ENCODE peak calls at places on chromosomes 11 and 22, in five cellular contexts. One of them, this sample, is unnamed.

GRCh38 chr11:76025068-76025467 is 181.2 kb downstream of the WNT11 start:
- DNase-seq in SK-N-SH: no peak
- DNase-seq in GM12878: no peak
- DNase-seq in K562: no peak
- DNase-seq in HepG2: no peak
- DNase-seq in this sample: no peak

GRCh38 chr22:38775656-38776055 is 18.3 kb downstream of the DNAL4 start:
- DNase-seq in SK-N-SH: no peak
- DNase-seq in K562: no peak
- DNase-seq in HepG2: no peak
- DNase-seq in GM12878: no peak
- DNase-seq in this sample: no peak

GRCh38 chr11:106480581-106481185 is 403.2 kb downstream of the AASDHPPT start:
- DNase-seq in K562: no peak
- DNase-seq in HepG2: peak; percentile 12
- DNase-seq in SK-N-SH: no peak
- DNase-seq in GM12878: no peak
- DNase-seq in this sample: no peak

GRCh38 chr22:36879775-36880174 is 19.0 kb downstream of the NCF4 start:
- DNase-seq in K562: no peak
- DNase-seq in SK-N-SH: no peak
- DNase-seq in HepG2: no peak
- DNase-seq in GM12878: no peak
- DNase-seq in this sample: no peak

GRCh38 chr11:64865286-64866172 is 12.9 kb downstream of the EHD1 start:
- DNase-seq in GM12878: no peak
- DNase-seq in SK-N-SH: no peak
- DNase-seq in K562: no peak
- DNase-seq in HepG2: no peak
- DNase-seq in this sample: no peak

GRCh38 chr11:75656044-75656726 is 12.7 kb downstream of the MAP6 start:
- DNase-seq in GM12878: no peak
- DNase-seq in K562: no peak
- DNase-seq in HepG2: peak; percentile 31
- DNase-seq in SK-N-SH: no peak
- DNase-seq in this sample: no peak

GRCh38 chr22:23402275-23403151 is 177.6 kb downstream of the IGLL1 start:
- DNase-seq in SK-N-SH: peak; percentile 96
- DNase-seq in GM12878: no peak
- DNase-seq in HepG2: peak; percentile 67
- DNase-seq in K562: peak; percentile 91
- DNase-seq in this sample: peak; percentile 82

GRCh38 chr11:89405629-89406028 is 85.5 kb downstream of the NOX4 start:
- DNase-seq in K562: no peak
- DNase-seq in GM12878: no peak
- DNase-seq in SK-N-SH: no peak
- DNase-seq in HepG2: no peak
- DNase-seq in this sample: no peak

GRCh38 chr11:3824714-3825472 is 15.9 kb downstream of the RHOG start:
- DNase-seq in GM12878: no peak
- DNase-seq in HepG2: peak; percentile 69
- DNase-seq in SK-N-SH: peak; percentile 58
- DNase-seq in K562: peak; percentile 90
- DNase-seq in this sample: peak; percentile 80

GRCh38 chr11:45949992-45950407 is 27.5 kb downstream of the LARGE2 start:
- DNase-seq in HepG2: no peak
- DNase-seq in GM12878: no peak
- DNase-seq in K562: no peak
- DNase-seq in SK-N-SH: no peak
- DNase-seq in this sample: no peak

GRCh38 chr22:44647141-44647540 is 54.9 kb upstream of the PRR5 start:
- DNase-seq in HepG2: no peak
- DNase-seq in K562: no peak
- DNase-seq in GM12878: no peak
- DNase-seq in SK-N-SH: no peak
- DNase-seq in this sample: no peak

GRCh38 chr22:46577361-46578249 is 40.2 kb upstream of the CELSR1 start:
- DNase-seq in GM12878: no peak
- DNase-seq in HepG2: no peak
- DNase-seq in K562: peak; percentile 66
- DNase-seq in SK-N-SH: peak; percentile 76
- DNase-seq in this sample: no peak

GRCh38 chr22:27046126-27046525 is 388.7 kb downstream of the MIAT start:
- DNase-seq in HepG2: no peak
- DNase-seq in GM12878: no peak
- DNase-seq in K562: no peak
- DNase-seq in SK-N-SH: peak; percentile 27
- DNase-seq in this sample: no peak

GRCh38 chr11:119108151-119108856 is 1.2 kb downstream of the C2CD2L start:
- DNase-seq in HepG2: peak; percentile 73
- DNase-seq in K562: peak; percentile 56
- DNase-seq in GM12878: no peak
- DNase-seq in SK-N-SH: peak; percentile 49
- DNase-seq in this sample: no peak

GRCh38 chr11:70697701-70698100 is 299.4 kb downstream of the CTTN start:
- DNase-seq in K562: no peak
- DNase-seq in SK-N-SH: no peak
- DNase-seq in GM12878: no peak
- DNase-seq in HepG2: no peak
- DNase-seq in this sample: no peak

GRCh38 chr22:47192651-47193437 is 430.4 kb downstream of the TBC1D22A start:
- DNase-seq in GM12878: no peak
- DNase-seq in K562: peak; percentile 77
- DNase-seq in HepG2: no peak
- DNase-seq in SK-N-SH: no peak
- DNase-seq in this sample: peak; percentile 74

GRCh38 chr11:34468209-34468841 is 29.6 kb downstream of the CAT start:
- DNase-seq in SK-N-SH: peak; percentile 18
- DNase-seq in K562: peak; percentile 56
- DNase-seq in GM12878: no peak
- DNase-seq in HepG2: peak; percentile 30
- DNase-seq in this sample: no peak

GRCh38 chr22:24420977-24421343 is 6.4 kb upstream of the ADORA2A start:
- DNase-seq in GM12878: no peak
- DNase-seq in SK-N-SH: no peak
- DNase-seq in HepG2: no peak
- DNase-seq in K562: no peak
- DNase-seq in this sample: no peak

GRCh38 chr22:26314171-26314570 is 114.9 kb upstream of the ASPHD2 start:
- DNase-seq in HepG2: no peak
- DNase-seq in K562: no peak
- DNase-seq in SK-N-SH: no peak
- DNase-seq in GM12878: no peak
- DNase-seq in this sample: no peak

GRCh38 chr11:2265854-2266585 is 4.4 kb downstream of the ASCL2 start:
- DNase-seq in GM12878: no peak
- DNase-seq in SK-N-SH: no peak
- DNase-seq in K562: no peak
- DNase-seq in HepG2: no peak
- DNase-seq in this sample: no peak

GRCh38 chr11:69297225-69297925 is 3.4 kb downstream of the MYEOV start:
- DNase-seq in GM12878: peak; percentile 91
- DNase-seq in HepG2: peak; percentile 89
- DNase-seq in SK-N-SH: peak; percentile 89
- DNase-seq in K562: peak; percentile 85
- DNase-seq in this sample: peak; percentile 97

GRCh38 chr11:69297926-69298777 is 4.2 kb downstream of the MYEOV start:
- DNase-seq in K562: peak; percentile 37
- DNase-seq in HepG2: peak; percentile 78
- DNase-seq in SK-N-SH: no peak
- DNase-seq in GM12878: peak; percentile 91
- DNase-seq in this sample: peak; percentile 76

GRCh38 chr11:69295995-69296889 is 2.3 kb downstream of the MYEOV start:
- DNase-seq in SK-N-SH: no peak
- DNase-seq in HepG2: peak; percentile 80
- DNase-seq in K562: no peak
- DNase-seq in GM12878: no peak
- DNase-seq in this sample: peak; percentile 80

GRCh38 chr11:69295079-69295994 is 1.4 kb downstream of the MYEOV start:
- DNase-seq in HepG2: no peak
- DNase-seq in K562: no peak
- DNase-seq in SK-N-SH: no peak
- DNase-seq in GM12878: no peak
- DNase-seq in this sample: no peak

GRCh38 chr11:69296890-69297224 is 2.9 kb downstream of the MYEOV start:
- DNase-seq in K562: no peak
- DNase-seq in SK-N-SH: no peak
- DNase-seq in HepG2: no peak
- DNase-seq in GM12878: no peak
- DNase-seq in this sample: no peak
- H3K4me3 ChIP-seq in K562: peak overlapping the region; percentile 69
- H3K4me3 ChIP-seq in SK-N-SH: no peak overlapping the region
- H3K4me3 ChIP-seq in HepG2: peak overlapping the region; percentile 18
- H3K4me3 ChIP-seq in GM12878: peak overlapping the region; percentile 16
- H3K4me3 ChIP-seq in this sample: peak overlapping the region; percentile 69

GRCh38 chr11:9276571-9276970 is 11.4 kb upstream of the DENND5A start:
- DNase-seq in GM12878: no peak
- DNase-seq in K562: no peak
- DNase-seq in HepG2: no peak
- DNase-seq in SK-N-SH: no peak
- DNase-seq in this sample: peak; percentile 62
- TF ChIP-seq SMC3 in GM12878: no peak
- TF ChIP-seq SMC3 in K562: no peak
- TF ChIP-seq SMC3 in HepG2: no peak
- TF ChIP-seq SMC3 in SK-N-SH: no peak
- TF ChIP-seq SMC3 in this sample: peak; percentile 17

GRCh38 chr11:84465040-84465439 is 1162.1 kb downstream of the DLG2 start:
- DNase-seq in HepG2: no peak
- DNase-seq in SK-N-SH: no peak
- DNase-seq in GM12878: no peak
- DNase-seq in K562: no peak
- DNase-seq in this sample: no peak

GRCh38 chr11:84471501-84471900 is 1155.6 kb downstream of the DLG2 start:
- DNase-seq in HepG2: no peak
- DNase-seq in SK-N-SH: no peak
- DNase-seq in K562: no peak
- DNase-seq in GM12878: no peak
- DNase-seq in this sample: no peak

GRCh38 chr11:84468255-84468654 is 1158.9 kb downstream of the DLG2 start:
- DNase-seq in GM12878: no peak
- DNase-seq in HepG2: no peak
- DNase-seq in SK-N-SH: no peak
- DNase-seq in K562: no peak
- DNase-seq in this sample: no peak
- TF ChIP-seq MAX in GM12878: no peak
- TF ChIP-seq MAX in HepG2: no peak
- TF ChIP-seq MAX in SK-N-SH: no peak
- TF ChIP-seq MAX in K562: no peak
- TF ChIP-seq MAX in this sample: no peak

DNA sequence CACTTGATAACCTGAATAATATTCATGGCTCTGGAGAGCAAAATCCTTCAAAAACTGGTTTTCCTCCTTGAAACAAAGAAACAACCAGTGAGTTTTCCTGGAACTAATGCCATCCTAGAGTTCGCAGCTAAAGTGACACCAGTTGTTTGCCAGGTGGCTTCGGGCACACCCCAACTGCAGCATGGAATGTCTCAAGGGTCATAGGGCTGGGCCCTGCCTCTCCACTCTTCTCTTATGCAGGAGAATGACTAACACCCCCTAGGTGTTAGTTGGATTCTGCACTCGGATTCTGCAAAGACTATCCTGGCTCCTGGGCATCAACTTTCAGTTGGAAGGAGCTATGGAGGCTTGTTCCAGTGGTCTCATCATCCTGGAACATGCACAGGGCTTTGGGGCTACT is 98.8 kb downstream of the KIRREL3 start:
- DNase-seq in K562: no peak
- DNase-seq in GM12878: no peak
- DNase-seq in HepG2: no peak
- DNase-seq in SK-N-SH: no peak
- DNase-seq in this sample: no peak
- H3K4me3 ChIP-seq in K562: no peak overlapping the region
- H3K4me3 ChIP-seq in GM12878: no peak overlapping the region
- H3K4me3 ChIP-seq in HepG2: no peak overlapping the region
- H3K4me3 ChIP-seq in SK-N-SH: no peak overlapping the region
- H3K4me3 ChIP-seq in this sample: no peak overlapping the region

This sample was measured in A549.